ENCODE peak calls at places on chromosomes 11 and 22, in nine cellular contexts. L, G, E, W, Z, K, P, B and I are unnamed samples.

GRCh38 chr11:58927393-58928081 is 11.8 kb upstream of the GLYATL1 start:
- DNase-seq in P (peak; percentile 13), L (no peak), B (no peak), W (no peak), E (peak; percentile 27), K (peak; percentile 61), Z (peak; percentile 78), G (no peak), I (peak; percentile 81)

GRCh38 chr11:19938866-19939265 is 221.4 kb downstream of the DBX1 start:
- DNase-seq in Z (no peak), L (no peak), K (no peak), G (no peak), E (no peak), B (no peak), W (no peak), P (no peak), I (peak; percentile 82)

GRCh38 chr22:19874307-19875060 is 19.8 kb upstream of the GNB1L start:
- DNase-seq in Z (no peak), B (peak; percentile 41), K (peak; percentile 11), P (peak; percentile 26), G (no peak), E (no peak), L (peak; percentile 90), W (no peak), I (peak; percentile 38)

GRCh38 chr11:109424893-109425292 is 2.9 kb downstream of the C11orf87 start:
- DNase-seq in G (no peak), B (no peak), L (peak; percentile 47), Z (no peak), K (no peak), W (no peak), E (no peak), P (no peak), I (peak; percentile 75)

GRCh38 chr22:23375031-23375827 is 194.9 kb downstream of the BCR start:
- DNase-seq in K (no peak), G (no peak), P (no peak), L (no peak), E (no peak), W (no peak), Z (no peak), B (no peak), I (no peak)

GRCh38 chr22:47163481-47163875 is 401.0 kb downstream of the TBC1D22A start:
- DNase-seq in P (no peak), G (no peak), B (no peak), E (no peak), Z (no peak), W (no peak), K (no peak), L (peak; percentile 28), I (no peak)

GRCh38 chr11:120273432-120273831 is 33.5 kb downstream of the POU2F3 start:
- DNase-seq in W (no peak), E (no peak), L (no peak), Z (no peak), G (no peak), K (peak; percentile 14), P (no peak), B (no peak), I (no peak)

GRCh38 chr11:70688142-70688541 is 289.8 kb downstream of the CTTN start:
- DNase-seq in B (no peak), K (no peak), G (no peak), W (no peak), L (peak; percentile 17), P (no peak), E (no peak), Z (no peak), I (peak; percentile 22)

GRCh38 chr11:75896843-75897419 is 81.9 kb downstream of the UVRAG start:
- DNase-seq in E (peak; percentile 57), K (peak; percentile 75), L (no peak), Z (peak; percentile 62), W (peak; percentile 4), P (no peak), G (peak; percentile 25), B (no peak), I (peak; percentile 84)

GRCh38 chr11:45754261-45754709 is 50.7 kb upstream of the SLC35C1 start:
- DNase-seq in P (no peak), E (no peak), Z (no peak), K (peak; percentile 47), W (no peak), B (peak; percentile 24), L (peak; percentile 53), G (no peak), I (no peak)

GRCh38 chr11:80519591-80520258 is 1078.9 kb upstream of the TENM4 start:
- DNase-seq in E (no peak), W (no peak), G (no peak), Z (no peak), B (no peak), K (no peak), L (no peak), P (no peak), I (no peak)